ENCODE peak calls at places on chromosomes 2 and 18, in eight cellular contexts. A is posterior vena cava, C is A172, Q is fibroblast of the conjunctiva, B is foreskin fibroblast, W is HuH-7.5, M is left ventricle myocardium superior, R is stomach. Y is an unnamed sample.

GRCh38 chr2:175136334-175137215 is 31.4 kb downstream of the ATF2 start:
- DNase-seq in A (no peak), C (no peak), Q (no peak), B (no peak), W (no peak), M (no peak), R (no peak), Y (no peak)

GRCh38 chr2:211367711-211368110 is 811.3 kb downstream of the CPS1 start:
- DNase-seq in A (no peak), C (peak; percentile 36), Q (no peak), B (no peak), W (no peak), M (no peak), R (no peak), Y (peak; percentile 45)

GRCh38 chr2:234989183-234989701 is 37.4 kb downstream of the SH3BP4 start:
- DNase-seq in A (peak; percentile 95), C (peak; percentile 62), Q (no peak), B (no peak), W (no peak), M (peak; percentile 87), R (peak; percentile 99), Y (no peak)

GRCh38 chr2:146239392-146240135 is 1605.3 kb upstream of the ACVR2A start:
- DNase-seq in A (no peak), C (peak; percentile 70), Q (peak; percentile 48), B (peak; percentile 67), W (no peak), M (no peak), R (no peak), Y (no peak)

GRCh38 chr18:48136051-48136543 is 205.6 kb upstream of the SMAD2 start:
- DNase-seq in A (peak; percentile 86), C (no peak), Q (no peak), B (no peak), W (no peak), M (peak; percentile 62), R (peak; percentile 61), Y (no peak)

GRCh38 chr2:56811401-56811800 is 627.6 kb downstream of the CCDC85A start:
- DNase-seq in A (no peak), C (no peak), Q (no peak), B (no peak), W (no peak), M (no peak), R (no peak), Y (no peak)

GRCh38 chr2:15178946-15179345 is 382.2 kb downstream of the NBAS start:
- DNase-seq in A (no peak), C (no peak), Q (no peak), B (no peak), W (no peak), M (no peak), R (no peak), Y (no peak)

GRCh38 chr2:45938649-45939511 is 287.4 kb downstream of the PRKCE start:
- DNase-seq in A (peak; percentile 91), C (peak; percentile 99), Q (peak; percentile 96), B (peak; percentile 99), W (no peak), M (peak; percentile 68), R (peak; percentile 78), Y (peak; percentile 91)

GRCh38 chr2:112958428-112959108 is 19.2 kb upstream of the IL36G start:
- DNase-seq in A (no peak), C (peak; percentile 65), Q (peak; percentile 40), B (peak; percentile 45), W (peak; percentile 20), M (no peak), R (no peak), Y (peak; percentile 64)

GRCh38 chr2:23571527-23572295 is 186.7 kb downstream of the KLHL29 start:
- DNase-seq in A (no peak), C (no peak), Q (no peak), B (no peak), W (no peak), M (no peak), R (no peak), Y (no peak)

GRCh38 chr18:48997985-48998831 is 47.4 kb upstream of the SMAD7 start:
- DNase-seq in A (peak; percentile 93), C (peak; percentile 93), Q (peak; percentile 74), B (peak; percentile 95), W (no peak), M (peak; percentile 71), R (no peak), Y (peak; percentile 94)

GRCh38 chr2:242075163-242075562 is 205.6 kb downstream of the RTP5 start:
- DNase-seq in A (no peak), C (peak; percentile 48), Q (peak; percentile 91), B (peak; percentile 7), W (no peak), M (no peak), R (no peak), Y (no peak)

GRCh38 chr2:221323513-221323912 is 248.6 kb downstream of the EPHA4 start:
- DNase-seq in A (no peak), C (no peak), Q (no peak), B (no peak), W (no peak), M (no peak), R (no peak), Y (no peak)

GRCh38 chr2:18412980-18413793 is 147.3 kb downstream of the RDH14 start:
- DNase-seq in A (no peak), C (peak; percentile 13), Q (no peak), B (no peak), W (no peak), M (no peak), R (no peak), Y (peak; percentile 43)

GRCh38 chr2:33377048-33377447 is 99.4 kb upstream of the RASGRP3 start:
- DNase-seq in A (no peak), C (peak; percentile 31), Q (no peak), B (no peak), W (no peak), M (peak; percentile 46), R (no peak), Y (no peak)

GRCh38 chr2:149094217-149095015 is 55.9 kb downstream of the LYPD6B start:
- DNase-seq in A (no peak), C (peak; percentile 93), Q (no peak), B (no peak), W (no peak), M (no peak), R (no peak), Y (no peak)

GRCh38 chr18:8610442-8610801 is 1.2 kb downstream of the RAB12 start:
- DNase-seq in A (no peak), C (peak; percentile 6), Q (no peak), B (no peak), W (peak; percentile 32), M (peak; percentile 28), R (no peak), Y (peak; percentile 46)

GRCh38 chr2:110101280-110101844 is 14.3 kb downstream of the MALL start:
- DNase-seq in A (peak; percentile 99), C (peak; percentile 100), Q (peak; percentile 98), B (peak; percentile 100), W (no peak), M (peak; percentile 99), R (peak; percentile 91), Y (peak; percentile 98)

GRCh38 chr18:36757081-36757480 is 71.7 kb downstream of the TPGS2 start:
- DNase-seq in A (no peak), C (peak; percentile 62), Q (peak; percentile 52), B (peak; percentile 66), W (peak; percentile 46), M (no peak), R (no peak), Y (peak; percentile 67)

GRCh38 chr2:57443985-57444501 is 602.6 kb upstream of the VRK2 start:
- DNase-seq in A (no peak), C (peak; percentile 88), Q (no peak), B (no peak), W (no peak), M (no peak), R (no peak), Y (peak; percentile 8)

GRCh38 chr2:96924775-96925747 is 55.2 kb upstream of the SEMA4C start:
- DNase-seq in A (peak; percentile 51), C (no peak), Q (no peak), B (no peak), W (no peak), M (no peak), R (no peak), Y (no peak)

GRCh38 chr18:45161850-45162249 is 453.4 kb upstream of the SLC14A2 start:
- DNase-seq in A (no peak), C (no peak), Q (no peak), B (no peak), W (no peak), M (no peak), R (no peak), Y (no peak)

GRCh38 chr2:159640176-159640575 is 23.8 kb upstream of the BAZ2B start:
- DNase-seq in A (no peak), C (no peak), Q (no peak), B (no peak), W (no peak), M (no peak), R (no peak), Y (no peak)

GRCh38 chr18:77650799-77651385 is 401.2 kb downstream of the GALR1 start:
- DNase-seq in A (peak; percentile 93), C (peak; percentile 1), Q (peak; percentile 29), B (no peak), W (peak; percentile 41), M (peak; percentile 88), R (peak; percentile 57), Y (no peak)

GRCh38 chr2:229752970-229753729 is 38.8 kb upstream of the DNER start:
- DNase-seq in A (no peak), C (no peak), Q (no peak), B (no peak), W (no peak), M (no peak), R (no peak), Y (no peak)

GRCh38 chr2:20061476-20061875 is 10.0 kb upstream of the LAPTM4A start:
- DNase-seq in A (no peak), C (no peak), Q (no peak), B (peak; percentile 75), W (no peak), M (no peak), R (no peak), Y (no peak)

GRCh38 chr18:23126352-23127056 is 8.8 kb upstream of the CABLES1 start:
- DNase-seq in A (peak; percentile 35), C (no peak), Q (no peak), B (no peak), W (no peak), M (no peak), R (no peak), Y (no peak)

GRCh38 chr2:73232471-73233153 is 427 bp downstream of the PRADC1 start:
- DNase-seq in A (no peak), C (no peak), Q (no peak), B (no peak), W (no peak), M (no peak), R (no peak), Y (no peak)

GRCh38 chr2:169095631-169096105 is 26.3 kb downstream of the DHRS9 start:
- DNase-seq in A (no peak), C (peak; percentile 95), Q (peak; percentile 60), B (peak; percentile 20), W (no peak), M (no peak), R (no peak), Y (peak; percentile 14)

GRCh38 chr2:105417789-105418475 is 19.1 kb upstream of the FHL2 start:
- DNase-seq in A (no peak), C (peak; percentile 65), Q (no peak), B (no peak), W (no peak), M (no peak), R (no peak), Y (no peak)

GRCh38 chr2:134178109-134178877 is 75.6 kb upstream of the MGAT5 start:
- DNase-seq in A (no peak), C (no peak), Q (no peak), B (no peak), W (no peak), M (no peak), R (no peak), Y (no peak)

GRCh38 chr2:201969938-201970785 is 63.5 kb upstream of the FZD7 start:
- DNase-seq in A (no peak), C (peak; percentile 75), Q (no peak), B (no peak), W (no peak), M (no peak), R (no peak), Y (no peak)

GRCh38 chr18:53148056-53148574 is 808.1 kb downstream of the DCC start:
- DNase-seq in A (no peak), C (no peak), Q (no peak), B (no peak), W (no peak), M (no peak), R (no peak), Y (no peak)

GRCh38 chr2:49490710-49491109 is 336.4 kb upstream of the FSHR start:
- DNase-seq in A (no peak), C (no peak), Q (no peak), B (no peak), W (no peak), M (no peak), R (peak; percentile 45), Y (peak; percentile 43)

Y was measured in RKO.